ENCODE peak calls at places on chromosomes 12 and 14, in six cellular contexts. R is H9, C is H1, D is mesendoderm, J is mesenchymal stem cell, Y is neuronal stem cell. G is an unnamed sample.

GRCh38 chr14:93797536-93797935 is 9.3 kb upstream of the PRIMA1 start:
- DNase-seq in R (no peak), C (no peak), D (no peak), J (no peak), Y (no peak), G (no peak)

GRCh38 chr14:83744901-83745300 is 1785.0 kb upstream of the FLRT2 start:
- DNase-seq in R (no peak), C (no peak), D (no peak), J (no peak), Y (no peak), G (peak)

GRCh38 chr12:124713436-124714082 is 146.1 kb upstream of the NCOR2 start:
- DNase-seq in R (no peak), C (no peak), D (no peak), J (peak), Y (no peak), G (peak)

GRCh38 chr14:57732886-57733285 is 133.0 kb downstream of the SLC35F4 start:
- DNase-seq in R (no peak), C (no peak), D (no peak), J (no peak), Y (no peak), G (no peak)

GRCh38 chr12:58916891-58917570 is 3.3 kb downstream of the LRIG3 start:
- DNase-seq in R (no peak), C (no peak), D (peak), J (peak), Y (no peak), G (peak)

GRCh38 chr14:92624764-92625163 is 111.2 kb downstream of the RIN3 start:
- DNase-seq in R (no peak), C (no peak), D (no peak), J (no peak), Y (no peak), G (no peak)

GRCh38 chr12:87931764-87932163 is 97.4 kb downstream of the C12orf50 start:
- DNase-seq in R (no peak), C (no peak), D (no peak), J (peak), Y (no peak), G (peak)

GRCh38 chr12:57581802-57582201 is 9.2 kb upstream of the PIP4K2C start:
- DNase-seq in R (no peak), C (no peak), D (no peak), J (no peak), Y (no peak), G (no peak)

GRCh38 chr12:111462134-111462821 is 56.6 kb downstream of the SH2B3 start:
- DNase-seq in R (no peak), C (no peak), D (no peak), J (no peak), Y (no peak), G (peak)

GRCh38 chr12:67666605-67667004 is 18.1 kb downstream of the DYRK2 start:
- DNase-seq in R (no peak), C (no peak), D (peak), J (no peak), Y (no peak), G (no peak)

GRCh38 chr12:97968641-97969171 is 506.1 kb downstream of the RMST start:
- DNase-seq in R (no peak), C (no peak), D (no peak), J (no peak), Y (no peak), G (no peak)

GRCh38 chr12:46891306-46891705 is 65.5 kb upstream of the SLC38A4 start:
- DNase-seq in R (no peak), C (no peak), D (no peak), J (peak), Y (no peak), G (peak)

GRCh38 chr12:28121433-28121832 is 68.8 kb upstream of the CCDC91 start:
- DNase-seq in R (no peak), C (no peak), D (no peak), J (no peak), Y (no peak), G (no peak)

DNA sequence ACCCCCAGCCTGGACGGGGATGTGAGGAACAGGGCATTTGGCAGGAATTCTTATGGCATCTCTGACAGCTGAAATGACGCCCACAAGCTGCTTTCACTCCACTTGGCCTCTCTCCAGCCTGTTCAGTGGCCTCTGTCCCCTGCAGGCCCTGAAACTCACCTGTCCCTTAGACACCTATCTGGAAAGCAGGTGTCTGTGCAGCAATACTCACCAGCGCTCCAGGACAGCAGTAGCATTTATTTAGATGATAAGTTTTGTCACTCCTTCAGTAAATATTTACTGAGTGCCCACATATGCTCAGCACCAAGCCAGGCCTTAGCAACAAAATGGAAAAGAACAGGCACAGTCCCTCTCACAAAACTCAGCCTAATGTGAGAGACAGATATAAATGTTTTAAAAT is 311.1 kb upstream of the FKBP4 start:
- DNase-seq in R (no peak), C (no peak), D (no peak), J (no peak), Y (no peak), G (no peak)
- H4K8ac ChIP-seq in R (no peak), C (no peak), D (no peak), J (no peak), Y (no peak), G (no peak)

DNA sequence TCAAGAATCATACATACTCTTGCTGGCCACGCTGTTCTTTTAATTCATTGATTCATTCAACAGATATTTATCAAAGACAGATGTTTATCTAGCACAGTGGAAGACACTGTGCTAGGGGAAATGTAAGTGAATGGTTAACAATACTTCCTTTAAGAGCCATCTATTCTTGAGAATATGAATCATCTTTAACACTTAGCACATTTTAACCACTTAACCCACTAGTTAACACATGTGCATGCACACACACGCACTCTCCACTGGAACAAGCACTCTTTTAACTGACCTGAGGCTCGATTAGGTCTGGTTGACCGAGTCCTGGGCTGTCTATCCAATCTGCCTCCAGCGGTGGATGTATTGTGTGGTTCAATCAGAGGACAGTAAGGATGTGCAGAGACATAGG is 34.6 kb downstream of the LMNTD1 start:
- DNase-seq in R (no peak), C (no peak), D (no peak), J (no peak), Y (no peak), G (peak)
- H3K23ac ChIP-seq in R (no peak), C (no peak), D (no peak), J (no peak), Y (no peak), G (no peak)

DNA sequence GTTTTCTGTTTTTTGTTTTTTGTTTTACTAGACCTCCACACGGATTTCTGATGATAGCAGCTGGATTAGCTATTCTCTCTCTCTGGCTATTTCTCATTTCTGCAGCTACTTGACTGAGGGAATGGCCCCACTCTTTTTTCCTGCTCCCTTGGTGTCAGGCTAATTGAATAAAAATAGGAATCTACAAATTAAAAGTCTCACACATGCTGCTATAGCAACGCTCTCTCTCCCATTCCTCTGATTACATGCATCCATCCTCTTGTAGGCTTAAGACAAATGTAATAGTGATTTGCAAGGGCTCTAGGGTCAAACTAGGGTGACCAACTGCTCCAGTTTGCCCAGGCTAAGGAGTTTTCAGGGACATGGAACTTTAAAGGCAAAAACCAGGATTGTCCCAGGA is 221.8 kb downstream of the PHLDA1 start:
- DNase-seq in R (no peak), C (no peak), D (peak), J (no peak), Y (no peak), G (no peak)
- H4K8ac ChIP-seq in R (no peak), C (no peak), D (no peak), J (no peak), Y (no peak), G (no peak)

GRCh38 chr12:85191-85666 is 18.7 kb downstream of the IQSEC3 start:
- DNase-seq in R (peak), C (no peak), D (no peak), J (no peak), Y (no peak), G (no peak)
- H3K23ac ChIP-seq in R (no peak), C (no peak), D (no peak), J (no peak), Y (peak), G (no peak)

DNA sequence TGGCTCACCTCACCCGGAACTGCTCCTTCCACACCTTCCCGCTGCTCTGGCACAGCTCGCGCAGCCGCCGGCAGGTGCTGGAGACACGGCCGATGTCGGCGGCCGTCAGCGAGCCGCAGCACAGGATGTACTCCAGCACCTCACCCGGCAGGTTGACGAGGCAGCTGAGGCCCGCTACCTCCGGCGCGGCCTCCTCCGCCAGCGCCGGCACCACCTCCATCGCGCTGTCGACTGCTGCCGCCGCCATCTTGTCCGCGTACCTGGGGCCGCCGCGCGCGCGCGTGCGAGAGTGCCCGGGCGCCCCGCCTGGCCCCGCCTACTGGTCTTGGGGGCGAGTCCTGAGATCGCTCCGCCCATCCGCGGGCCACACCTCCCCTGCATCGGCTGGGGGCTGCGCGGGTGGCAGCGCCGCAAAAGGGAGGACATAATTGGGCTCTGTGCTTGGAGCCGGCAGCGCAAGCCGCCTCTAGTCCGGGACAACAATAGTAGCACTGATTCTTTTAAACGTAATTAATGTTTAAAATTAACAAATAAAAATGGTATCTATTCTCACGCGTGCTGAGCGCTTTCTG is at the start of gene FBXO21:
- DNase-seq in R (peak), C (peak), D (peak), J (peak), Y (peak), G (peak)
- H4K8ac ChIP-seq in R (no peak), C (peak), D (no peak), J (peak), Y (no peak), G (peak)

DNA sequence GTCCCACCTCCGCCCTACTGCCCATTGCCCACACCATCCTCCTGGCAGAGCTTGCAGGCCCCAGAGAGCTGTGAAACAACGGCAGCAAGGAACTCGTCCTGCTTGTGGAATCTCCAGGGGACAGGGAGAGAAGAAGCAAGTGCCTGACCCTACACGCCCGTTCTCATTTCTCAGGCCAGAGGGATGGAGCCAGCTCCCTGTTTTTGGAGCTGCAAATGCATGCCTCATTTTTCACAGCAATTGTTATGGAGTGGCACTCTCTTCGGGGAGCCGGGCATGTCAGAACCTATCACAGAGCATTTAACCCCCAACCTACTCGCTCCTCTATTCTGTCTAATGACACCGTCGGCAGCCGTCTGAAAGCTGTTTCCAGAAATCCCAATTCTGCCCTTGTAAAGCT is 222.3 kb upstream of the NOS1 start:
- DNase-seq in R (peak), C (no peak), D (no peak), J (no peak), Y (no peak), G (no peak)
- H3K23ac ChIP-seq in R (no peak), C (no peak), D (no peak), J (no peak), Y (no peak), G (no peak)

DNA sequence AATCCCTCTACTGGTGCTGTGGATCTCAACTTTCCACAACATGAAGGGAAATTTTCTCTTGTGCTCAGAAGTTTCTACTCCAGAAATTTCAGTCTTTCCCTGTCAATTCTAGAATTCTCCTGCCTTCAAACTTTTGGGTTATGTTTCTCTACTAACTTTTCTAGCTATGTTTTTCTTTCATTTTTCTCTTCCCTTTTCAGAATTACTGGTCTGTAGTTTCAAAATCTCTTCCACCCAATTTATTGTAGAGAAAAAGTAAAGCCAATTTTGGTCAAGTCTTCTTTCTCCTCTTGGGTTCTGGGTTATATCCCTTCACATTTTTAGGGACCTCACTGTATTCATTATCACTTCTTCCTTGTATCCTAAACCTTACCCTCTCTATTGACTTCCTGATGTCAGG is 18.9 kb downstream of the CNTN1 start:
- DNase-seq in R (no peak), C (no peak), D (no peak), J (no peak), Y (no peak), G (no peak)
- H4K8ac ChIP-seq in R (no peak), C (no peak), D (no peak), J (no peak), Y (no peak), G (no peak)

GRCh38 chr12:121822393-121823100 is 18.7 kb downstream of the SETD1B start:
- DNase-seq in R (peak), C (no peak), D (no peak), J (no peak), Y (no peak), G (no peak)
- H3K23ac ChIP-seq in R (no peak), C (no peak), D (no peak), J (no peak), Y (peak), G (no peak)